ENCODE peak calls at places on chromosomes 16 and 17, in ten cellular contexts. K is small intestine; Q is B cell; U is activated T-cell treated with anti-CD3 and anti-CD28 coated beads, Interleukin-2, amount 50 U/mL, for 72 hours; A is stimulated activated CD8-positive, alpha-beta memory T cell treated with anti-CD3 and anti-CD28 coated beads, Interleukin-7, amount 100 ng/mL, for 1 hour; H is substantia nigra; X is bronchial epithelial cell; R is NCI-H1930; P is activated naive CD4-positive, alpha-beta T cell; F is left colon. C is an unnamed sample.

GRCh38 chr17:45129426-45129939 is 2.8 kb downstream of the PLCD3 start:
- DNase-seq in K (no peak), Q (no peak), U (no peak), A (no peak), H (no peak), X (no peak), R (no peak), P (no peak), F (peak), C (no peak)

GRCh38 chr16:87060026-87060986 is 256.9 kb downstream of the C16orf95 start:
- DNase-seq in K (no peak), Q (no peak), U (no peak), A (no peak), H (no peak), X (no peak), R (no peak), P (no peak), F (no peak), C (no peak)

GRCh38 chr17:50426814-50427787 is 1.1 kb downstream of the ACSF2 start:
- DNase-seq in K (peak), Q (peak), U (peak), A (no peak), H (no peak), X (peak), R (no peak), P (peak), F (peak), C (no peak)

GRCh38 chr16:8032406-8032805 is 557.9 kb downstream of the TMEM114 start:
- DNase-seq in K (no peak), Q (no peak), U (no peak), A (no peak), H (no peak), X (no peak), R (no peak), P (no peak), F (no peak), C (no peak)

GRCh38 chr16:51327001-51327400 is 175.9 kb upstream of the SALL1 start:
- DNase-seq in K (no peak), Q (no peak), U (no peak), A (no peak), H (no peak), X (peak), R (no peak), P (no peak), F (no peak), C (no peak)

GRCh38 chr16:67526149-67526732 is 2.4 kb upstream of the RIPOR1 start:
- DNase-seq in K (no peak), Q (no peak), U (no peak), A (no peak), H (no peak), X (peak), R (no peak), P (no peak), F (no peak), C (no peak)

GRCh38 chr17:7046127-7046724 is 2.3 kb upstream of the SLC16A11 start:
- DNase-seq in K (peak), Q (no peak), U (peak), A (no peak), H (no peak), X (peak), R (no peak), P (peak), F (peak), C (peak)

GRCh38 chr17:1871743-1872142 is 41.9 kb downstream of the RPA1 start:
- DNase-seq in K (no peak), Q (no peak), U (peak), A (no peak), H (no peak), X (no peak), R (no peak), P (no peak), F (no peak), C (no peak)

GRCh38 chr16:75909746-75910145 is 183.5 kb upstream of the CPHXL start:
- DNase-seq in K (no peak), Q (no peak), U (no peak), A (no peak), H (no peak), X (peak), R (no peak), P (no peak), F (no peak), C (no peak)

GRCh38 chr17:64504769-64505319 is 1.2 kb downstream of the DDX5 start:
- DNase-seq in K (peak), Q (no peak), U (no peak), A (no peak), H (no peak), X (peak), R (no peak), P (no peak), F (no peak), C (no peak)

GRCh38 chr16:27222499-27223225 is 19.3 kb downstream of the KDM8 start:
- DNase-seq in K (peak), Q (no peak), U (no peak), A (no peak), H (no peak), X (no peak), R (no peak), P (no peak), F (no peak), C (no peak)

C was measured in occipital lobe.